ENCODE peak calls at places on chromosomes 16 and 17, in six cellular contexts. One of them, this sample, is unnamed.

GRCh38 chr16:58658796-58659211 is 25.8 kb downstream of the SLC38A7 start:
- DNase-seq in CD4-positive, alpha-beta T cell: no peak
- DNase-seq in erythroblast: peak; percentile 24
- DNase-seq in ELR: no peak
- DNase-seq in amygdala: no peak
- DNase-seq in Kasumi-1: peak; percentile 17
- DNase-seq in this sample: no peak

GRCh38 chr16:55055262-55055661 is 124.6 kb downstream of the IRX5 start:
- DNase-seq in ELR: no peak
- DNase-seq in CD4-positive, alpha-beta T cell: no peak
- DNase-seq in amygdala: no peak
- DNase-seq in Kasumi-1: no peak
- DNase-seq in erythroblast: no peak
- DNase-seq in this sample: no peak

GRCh38 chr16:31476305-31477219 is 4.6 kb downstream of the TGFB1I1 start:
- DNase-seq in ELR: no peak
- DNase-seq in amygdala: no peak
- DNase-seq in erythroblast: peak; percentile 89
- DNase-seq in CD4-positive, alpha-beta T cell: peak; percentile 90
- DNase-seq in Kasumi-1: peak; percentile 47
- DNase-seq in this sample: peak; percentile 31

GRCh38 chr16:57299009-57299718 is 14.7 kb upstream of the PLLP start:
- DNase-seq in erythroblast: no peak
- DNase-seq in CD4-positive, alpha-beta T cell: peak; percentile 13
- DNase-seq in amygdala: no peak
- DNase-seq in ELR: peak; percentile 89
- DNase-seq in Kasumi-1: peak; percentile 78
- DNase-seq in this sample: no peak

GRCh38 chr16:20937736-20938135 is 37.2 kb downstream of the LYRM1 start:
- DNase-seq in erythroblast: no peak
- DNase-seq in CD4-positive, alpha-beta T cell: no peak
- DNase-seq in amygdala: no peak
- DNase-seq in ELR: no peak
- DNase-seq in Kasumi-1: no peak
- DNase-seq in this sample: no peak

GRCh38 chr16:82197540-82198240 is 27.7 kb upstream of the MPHOSPH6 start:
- DNase-seq in ELR: no peak
- DNase-seq in Kasumi-1: no peak
- DNase-seq in erythroblast: no peak
- DNase-seq in CD4-positive, alpha-beta T cell: no peak
- DNase-seq in amygdala: no peak
- DNase-seq in this sample: no peak

GRCh38 chr16:9128346-9129342 is 37.2 kb downstream of the HAPSTR1 start:
- DNase-seq in amygdala: no peak
- DNase-seq in ELR: no peak
- DNase-seq in Kasumi-1: no peak
- DNase-seq in erythroblast: no peak
- DNase-seq in CD4-positive, alpha-beta T cell: no peak
- DNase-seq in this sample: no peak

GRCh38 chr17:17080181-17080631 is 37.9 kb downstream of the MPRIP start:
- DNase-seq in amygdala: no peak
- DNase-seq in ELR: no peak
- DNase-seq in erythroblast: no peak
- DNase-seq in CD4-positive, alpha-beta T cell: no peak
- DNase-seq in Kasumi-1: no peak
- DNase-seq in this sample: no peak

GRCh38 chr17:41885733-41886132 is 20.5 kb upstream of the KLHL11 start:
- DNase-seq in ELR: peak; percentile 22
- DNase-seq in erythroblast: no peak
- DNase-seq in amygdala: no peak
- DNase-seq in CD4-positive, alpha-beta T cell: no peak
- DNase-seq in Kasumi-1: peak; percentile 30
- DNase-seq in this sample: no peak

GRCh38 chr17:32596666-32597065 is 109.9 kb downstream of the CDK5R1 start:
- DNase-seq in erythroblast: no peak
- DNase-seq in CD4-positive, alpha-beta T cell: no peak
- DNase-seq in Kasumi-1: no peak
- DNase-seq in amygdala: no peak
- DNase-seq in ELR: peak; percentile 55
- DNase-seq in this sample: no peak

GRCh38 chr16:15653227-15653626 is 3.2 kb downstream of the NDE1 start:
- DNase-seq in Kasumi-1: no peak
- DNase-seq in amygdala: no peak
- DNase-seq in erythroblast: no peak
- DNase-seq in ELR: peak; percentile 54
- DNase-seq in CD4-positive, alpha-beta T cell: no peak
- DNase-seq in this sample: no peak

GRCh38 chr16:9610727-9611126 is 519.3 kb downstream of the HAPSTR1 start:
- DNase-seq in CD4-positive, alpha-beta T cell: no peak
- DNase-seq in Kasumi-1: no peak
- DNase-seq in amygdala: no peak
- DNase-seq in ELR: no peak
- DNase-seq in erythroblast: no peak
- DNase-seq in this sample: no peak

GRCh38 chr16:12901597-12902436 is at the start of gene SHISA9:
- DNase-seq in amygdala: no peak
- DNase-seq in ELR: no peak
- DNase-seq in CD4-positive, alpha-beta T cell: no peak
- DNase-seq in Kasumi-1: no peak
- DNase-seq in erythroblast: no peak
- DNase-seq in this sample: no peak

GRCh38 chr17:35788504-35788998 is 6.9 kb downstream of the MMP28 start:
- DNase-seq in CD4-positive, alpha-beta T cell: no peak
- DNase-seq in Kasumi-1: no peak
- DNase-seq in ELR: peak; percentile 95
- DNase-seq in erythroblast: no peak
- DNase-seq in amygdala: no peak
- DNase-seq in this sample: no peak

GRCh38 chr17:5034651-5035050 is 575 bp downstream of the SLC52A1 start:
- DNase-seq in CD4-positive, alpha-beta T cell: no peak
- DNase-seq in amygdala: no peak
- DNase-seq in erythroblast: no peak
- DNase-seq in Kasumi-1: no peak
- DNase-seq in ELR: no peak
- DNase-seq in this sample: no peak

GRCh38 chr16:35391328-35391727 is 1931.9 kb downstream of the TP53TG3F start:
- DNase-seq in Kasumi-1: peak; percentile 52
- DNase-seq in CD4-positive, alpha-beta T cell: no peak
- DNase-seq in amygdala: no peak
- DNase-seq in erythroblast: peak; percentile 22
- DNase-seq in ELR: peak; percentile 30
- DNase-seq in this sample: no peak

GRCh38 chr17:74280093-74280513 is 6.1 kb downstream of the DNAI2 start:
- DNase-seq in ELR: no peak
- DNase-seq in erythroblast: peak; percentile 15
- DNase-seq in CD4-positive, alpha-beta T cell: peak; percentile 52
- DNase-seq in amygdala: no peak
- DNase-seq in Kasumi-1: no peak
- DNase-seq in this sample: no peak

GRCh38 chr17:77354721-77355455 is 214.1 kb downstream of the SEC14L1 start:
- DNase-seq in erythroblast: no peak
- DNase-seq in ELR: peak; percentile 99
- DNase-seq in CD4-positive, alpha-beta T cell: no peak
- DNase-seq in amygdala: no peak
- DNase-seq in Kasumi-1: no peak
- DNase-seq in this sample: no peak

GRCh38 chr17:4074831-4075495 is 67.9 kb downstream of the ZZEF1 start:
- DNase-seq in erythroblast: peak; percentile 58
- DNase-seq in CD4-positive, alpha-beta T cell: no peak
- DNase-seq in amygdala: no peak
- DNase-seq in Kasumi-1: peak; percentile 43
- DNase-seq in ELR: peak; percentile 60
- DNase-seq in this sample: no peak

GRCh38 chr16:78307824-78308528 is 208.5 kb downstream of the WWOX start:
- DNase-seq in Kasumi-1: no peak
- DNase-seq in erythroblast: no peak
- DNase-seq in amygdala: no peak
- DNase-seq in ELR: no peak
- DNase-seq in CD4-positive, alpha-beta T cell: no peak
- DNase-seq in this sample: no peak

GRCh38 chr17:21418446-21419298 is 42.5 kb downstream of the KCNJ12 start:
- DNase-seq in ELR: no peak
- DNase-seq in CD4-positive, alpha-beta T cell: no peak
- DNase-seq in amygdala: no peak
- DNase-seq in Kasumi-1: no peak
- DNase-seq in erythroblast: no peak
- DNase-seq in this sample: no peak

GRCh38 chr17:38898812-38899348 is 26.5 kb upstream of the LASP1NB start:
- DNase-seq in amygdala: no peak
- DNase-seq in erythroblast: no peak
- DNase-seq in CD4-positive, alpha-beta T cell: peak; percentile 71
- DNase-seq in Kasumi-1: peak; percentile 92
- DNase-seq in ELR: peak; percentile 63
- DNase-seq in this sample: no peak

GRCh38 chr16:27169511-27170071 is 33.7 kb upstream of the KDM8 start:
- DNase-seq in amygdala: no peak
- DNase-seq in CD4-positive, alpha-beta T cell: peak; percentile 64
- DNase-seq in ELR: peak; percentile 75
- DNase-seq in Kasumi-1: peak; percentile 43
- DNase-seq in erythroblast: no peak
- DNase-seq in this sample: no peak

GRCh38 chr17:56499799-56500388 is 93.6 kb upstream of the NOG start:
- DNase-seq in amygdala: no peak
- DNase-seq in Kasumi-1: peak; percentile 51
- DNase-seq in erythroblast: peak; percentile 25
- DNase-seq in CD4-positive, alpha-beta T cell: no peak
- DNase-seq in ELR: peak; percentile 71
- DNase-seq in this sample: no peak

GRCh38 chr16:5042574-5043171 is 8.9 kb upstream of the NAGPA start:
- DNase-seq in erythroblast: no peak
- DNase-seq in ELR: peak; percentile 77
- DNase-seq in CD4-positive, alpha-beta T cell: no peak
- DNase-seq in Kasumi-1: no peak
- DNase-seq in amygdala: no peak
- DNase-seq in this sample: no peak

GRCh38 chr17:17856386-17856785 is 19.6 kb upstream of the SREBF1 start:
- DNase-seq in ELR: no peak
- DNase-seq in CD4-positive, alpha-beta T cell: no peak
- DNase-seq in Kasumi-1: no peak
- DNase-seq in amygdala: no peak
- DNase-seq in erythroblast: no peak
- DNase-seq in this sample: no peak

GRCh38 chr17:77020973-77021372 is 119.8 kb upstream of the SEC14L1 start:
- DNase-seq in amygdala: no peak
- DNase-seq in CD4-positive, alpha-beta T cell: no peak
- DNase-seq in Kasumi-1: peak; percentile 14
- DNase-seq in erythroblast: no peak
- DNase-seq in ELR: no peak
- DNase-seq in this sample: no peak

GRCh38 chr17:7281953-7282751 is 634 bp downstream of the SLC2A4 start:
- DNase-seq in ELR: no peak
- DNase-seq in amygdala: no peak
- DNase-seq in CD4-positive, alpha-beta T cell: no peak
- DNase-seq in Kasumi-1: no peak
- DNase-seq in erythroblast: peak; percentile 74
- DNase-seq in this sample: no peak

GRCh38 chr17:58535431-58535830 is 21.0 kb upstream of the MTMR4 start:
- DNase-seq in erythroblast: no peak
- DNase-seq in Kasumi-1: no peak
- DNase-seq in ELR: peak; percentile 76
- DNase-seq in amygdala: no peak
- DNase-seq in CD4-positive, alpha-beta T cell: no peak
- DNase-seq in this sample: no peak

GRCh38 chr17:2094891-2095535 is 40.1 kb downstream of the HIC1 start:
- DNase-seq in amygdala: peak; percentile 16
- DNase-seq in CD4-positive, alpha-beta T cell: no peak
- DNase-seq in Kasumi-1: no peak
- DNase-seq in ELR: peak; percentile 46
- DNase-seq in erythroblast: peak; percentile 14
- DNase-seq in this sample: no peak

GRCh38 chr16:86899757-86900156 is 321.4 kb downstream of the FOXL1 start:
- DNase-seq in erythroblast: no peak
- DNase-seq in amygdala: no peak
- DNase-seq in CD4-positive, alpha-beta T cell: no peak
- DNase-seq in Kasumi-1: no peak
- DNase-seq in ELR: peak; percentile 54
- DNase-seq in this sample: no peak

GRCh38 chr16:82701302-82702022 is 74.7 kb downstream of the CDH13 start:
- DNase-seq in ELR: peak; percentile 10
- DNase-seq in erythroblast: no peak
- DNase-seq in amygdala: no peak
- DNase-seq in CD4-positive, alpha-beta T cell: no peak
- DNase-seq in Kasumi-1: no peak
- DNase-seq in this sample: no peak

GRCh38 chr16:70523621-70524405 is at the start of gene SF3B3:
- DNase-seq in ELR: no peak
- DNase-seq in CD4-positive, alpha-beta T cell: peak; percentile 68
- DNase-seq in erythroblast: peak; percentile 92
- DNase-seq in amygdala: peak; percentile 67
- DNase-seq in Kasumi-1: peak; percentile 86
- DNase-seq in this sample: peak; percentile 81

GRCh38 chr17:28712037-28712704 is 483 bp upstream of the PROCA1 start:
- DNase-seq in ELR: no peak
- DNase-seq in CD4-positive, alpha-beta T cell: peak; percentile 33
- DNase-seq in amygdala: no peak
- DNase-seq in Kasumi-1: peak; percentile 86
- DNase-seq in erythroblast: peak; percentile 57
- DNase-seq in this sample: no peak

GRCh38 chr16:60815865-60816264 is 1220.4 kb downstream of the CDH8 start:
- DNase-seq in Kasumi-1: no peak
- DNase-seq in erythroblast: no peak
- DNase-seq in CD4-positive, alpha-beta T cell: no peak
- DNase-seq in ELR: no peak
- DNase-seq in amygdala: no peak
- DNase-seq in this sample: no peak

GRCh38 chr17:63277629-63278028 is 168.5 kb downstream of the CYB561 start:
- DNase-seq in amygdala: no peak
- DNase-seq in Kasumi-1: no peak
- DNase-seq in CD4-positive, alpha-beta T cell: no peak
- DNase-seq in erythroblast: no peak
- DNase-seq in ELR: peak; percentile 29
- DNase-seq in this sample: no peak

GRCh38 chr17:57834146-57834741 is 15.6 kb downstream of the MRPS23 start:
- DNase-seq in erythroblast: no peak
- DNase-seq in ELR: peak; percentile 52
- DNase-seq in Kasumi-1: no peak
- DNase-seq in amygdala: no peak
- DNase-seq in CD4-positive, alpha-beta T cell: no peak
- DNase-seq in this sample: peak; percentile 52

GRCh38 chr17:49830605-49831004 is 17.3 kb downstream of the TAC4 start:
- DNase-seq in amygdala: no peak
- DNase-seq in Kasumi-1: no peak
- DNase-seq in CD4-positive, alpha-beta T cell: no peak
- DNase-seq in ELR: peak; percentile 55
- DNase-seq in erythroblast: no peak
- DNase-seq in this sample: no peak